ENCODE peak calls at places on chromosomes 16 and 17, in seven cellular contexts. One of them, this sample, is unnamed.

GRCh38 chr17:78935419-78936323 is 10.5 kb upstream of the TIMP2 start:
- DNase-seq in esophagus squamous epithelium: no peak
- DNase-seq in stimulated activated CD4-positive, alpha-beta T cell treated with anti-CD3 and anti-CD28 coated beads, Interleukin-4, amount 100 ng/mL, for 24 hours: no peak
- DNase-seq in AG09309: peak
- DNase-seq in SJSA1: peak
- DNase-seq in GM03348: peak
- DNase-seq in NCI-H524 treated with DMSO at 0.1 percent for 48 hours: peak
- DNase-seq in this sample: peak

GRCh38 chr17:2700491-2701141 is 10.9 kb downstream of the CLUH start:
- DNase-seq in esophagus squamous epithelium: no peak
- DNase-seq in stimulated activated CD4-positive, alpha-beta T cell treated with anti-CD3 and anti-CD28 coated beads, Interleukin-4, amount 100 ng/mL, for 24 hours: no peak
- DNase-seq in AG09309: no peak
- DNase-seq in SJSA1: no peak
- DNase-seq in GM03348: no peak
- DNase-seq in NCI-H524 treated with DMSO at 0.1 percent for 48 hours: no peak
- DNase-seq in this sample: no peak

GRCh38 chr17:3755335-3756030 is 31.8 kb downstream of the HASPIN start:
- DNase-seq in esophagus squamous epithelium: no peak
- DNase-seq in stimulated activated CD4-positive, alpha-beta T cell treated with anti-CD3 and anti-CD28 coated beads, Interleukin-4, amount 100 ng/mL, for 24 hours: no peak
- DNase-seq in AG09309: no peak
- DNase-seq in SJSA1: no peak
- DNase-seq in GM03348: no peak
- DNase-seq in NCI-H524 treated with DMSO at 0.1 percent for 48 hours: no peak
- DNase-seq in this sample: no peak

GRCh38 chr16:1150511-1150982 is 2.4 kb upstream of the CACNA1H start:
- DNase-seq in esophagus squamous epithelium: no peak
- DNase-seq in stimulated activated CD4-positive, alpha-beta T cell treated with anti-CD3 and anti-CD28 coated beads, Interleukin-4, amount 100 ng/mL, for 24 hours: peak
- DNase-seq in AG09309: no peak
- DNase-seq in SJSA1: no peak
- DNase-seq in GM03348: peak
- DNase-seq in NCI-H524 treated with DMSO at 0.1 percent for 48 hours: no peak
- DNase-seq in this sample: no peak

GRCh38 chr17:10149573-10150399 is 48.6 kb downstream of the GAS7 start:
- DNase-seq in esophagus squamous epithelium: no peak
- DNase-seq in stimulated activated CD4-positive, alpha-beta T cell treated with anti-CD3 and anti-CD28 coated beads, Interleukin-4, amount 100 ng/mL, for 24 hours: no peak
- DNase-seq in AG09309: no peak
- DNase-seq in SJSA1: no peak
- DNase-seq in GM03348: peak
- DNase-seq in NCI-H524 treated with DMSO at 0.1 percent for 48 hours: no peak
- DNase-seq in this sample: peak

GRCh38 chr16:26317885-26318284 is 626.1 kb downstream of the HS3ST4 start:
- DNase-seq in esophagus squamous epithelium: no peak
- DNase-seq in stimulated activated CD4-positive, alpha-beta T cell treated with anti-CD3 and anti-CD28 coated beads, Interleukin-4, amount 100 ng/mL, for 24 hours: no peak
- DNase-seq in AG09309: no peak
- DNase-seq in SJSA1: no peak
- DNase-seq in GM03348: no peak
- DNase-seq in NCI-H524 treated with DMSO at 0.1 percent for 48 hours: no peak
- DNase-seq in this sample: no peak

GRCh38 chr16:50523710-50524109 is 24.5 kb upstream of the NKD1 start:
- DNase-seq in esophagus squamous epithelium: no peak
- DNase-seq in stimulated activated CD4-positive, alpha-beta T cell treated with anti-CD3 and anti-CD28 coated beads, Interleukin-4, amount 100 ng/mL, for 24 hours: no peak
- DNase-seq in AG09309: no peak
- DNase-seq in SJSA1: peak
- DNase-seq in GM03348: no peak
- DNase-seq in NCI-H524 treated with DMSO at 0.1 percent for 48 hours: no peak
- DNase-seq in this sample: no peak

GRCh38 chr17:6752068-6752909 is 3.6 kb upstream of the XAF1 start:
- DNase-seq in esophagus squamous epithelium: no peak
- DNase-seq in stimulated activated CD4-positive, alpha-beta T cell treated with anti-CD3 and anti-CD28 coated beads, Interleukin-4, amount 100 ng/mL, for 24 hours: no peak
- DNase-seq in AG09309: peak
- DNase-seq in SJSA1: peak
- DNase-seq in GM03348: peak
- DNase-seq in NCI-H524 treated with DMSO at 0.1 percent for 48 hours: no peak
- DNase-seq in this sample: peak

GRCh38 chr16:51067352-51067751 is 83.7 kb downstream of the SALL1 start:
- DNase-seq in esophagus squamous epithelium: no peak
- DNase-seq in stimulated activated CD4-positive, alpha-beta T cell treated with anti-CD3 and anti-CD28 coated beads, Interleukin-4, amount 100 ng/mL, for 24 hours: no peak
- DNase-seq in AG09309: no peak
- DNase-seq in SJSA1: no peak
- DNase-seq in GM03348: no peak
- DNase-seq in NCI-H524 treated with DMSO at 0.1 percent for 48 hours: no peak
- DNase-seq in this sample: no peak

GRCh38 chr16:87322360-87322759 is 5.2 kb upstream of the C16orf95 start:
- DNase-seq in esophagus squamous epithelium: no peak
- DNase-seq in stimulated activated CD4-positive, alpha-beta T cell treated with anti-CD3 and anti-CD28 coated beads, Interleukin-4, amount 100 ng/mL, for 24 hours: no peak
- DNase-seq in AG09309: no peak
- DNase-seq in SJSA1: no peak
- DNase-seq in GM03348: no peak
- DNase-seq in NCI-H524 treated with DMSO at 0.1 percent for 48 hours: no peak
- DNase-seq in this sample: no peak

GRCh38 chr17:14859521-14859920 is 405.6 kb downstream of the PMP22 start:
- DNase-seq in esophagus squamous epithelium: no peak
- DNase-seq in stimulated activated CD4-positive, alpha-beta T cell treated with anti-CD3 and anti-CD28 coated beads, Interleukin-4, amount 100 ng/mL, for 24 hours: no peak
- DNase-seq in AG09309: peak
- DNase-seq in SJSA1: no peak
- DNase-seq in GM03348: no peak
- DNase-seq in NCI-H524 treated with DMSO at 0.1 percent for 48 hours: no peak
- DNase-seq in this sample: no peak

GRCh38 chr16:9518054-9518453 is 426.6 kb downstream of the HAPSTR1 start:
- DNase-seq in esophagus squamous epithelium: no peak
- DNase-seq in stimulated activated CD4-positive, alpha-beta T cell treated with anti-CD3 and anti-CD28 coated beads, Interleukin-4, amount 100 ng/mL, for 24 hours: no peak
- DNase-seq in AG09309: no peak
- DNase-seq in SJSA1: no peak
- DNase-seq in GM03348: no peak
- DNase-seq in NCI-H524 treated with DMSO at 0.1 percent for 48 hours: no peak
- DNase-seq in this sample: no peak

GRCh38 chr17:979211-979538 is 401 bp downstream of the NXN start:
- DNase-seq in esophagus squamous epithelium: no peak
- DNase-seq in stimulated activated CD4-positive, alpha-beta T cell treated with anti-CD3 and anti-CD28 coated beads, Interleukin-4, amount 100 ng/mL, for 24 hours: no peak
- DNase-seq in AG09309: no peak
- DNase-seq in SJSA1: no peak
- DNase-seq in GM03348: peak
- DNase-seq in NCI-H524 treated with DMSO at 0.1 percent for 48 hours: no peak
- DNase-seq in this sample: no peak

GRCh38 chr16:85227924-85228462 is 115.7 kb upstream of the CIBAR2 start:
- DNase-seq in esophagus squamous epithelium: no peak
- DNase-seq in stimulated activated CD4-positive, alpha-beta T cell treated with anti-CD3 and anti-CD28 coated beads, Interleukin-4, amount 100 ng/mL, for 24 hours: no peak
- DNase-seq in AG09309: no peak
- DNase-seq in SJSA1: peak
- DNase-seq in GM03348: peak
- DNase-seq in NCI-H524 treated with DMSO at 0.1 percent for 48 hours: no peak
- DNase-seq in this sample: no peak

GRCh38 chr17:31339906-31340661 is 18.7 kb upstream of the EVI2A start:
- DNase-seq in esophagus squamous epithelium: no peak
- DNase-seq in stimulated activated CD4-positive, alpha-beta T cell treated with anti-CD3 and anti-CD28 coated beads, Interleukin-4, amount 100 ng/mL, for 24 hours: no peak
- DNase-seq in AG09309: peak
- DNase-seq in SJSA1: no peak
- DNase-seq in GM03348: peak
- DNase-seq in NCI-H524 treated with DMSO at 0.1 percent for 48 hours: no peak
- DNase-seq in this sample: no peak

GRCh38 chr16:68790130-68790761 is 53.1 kb upstream of the TANGO6 start:
- DNase-seq in esophagus squamous epithelium: no peak
- DNase-seq in stimulated activated CD4-positive, alpha-beta T cell treated with anti-CD3 and anti-CD28 coated beads, Interleukin-4, amount 100 ng/mL, for 24 hours: no peak
- DNase-seq in AG09309: peak
- DNase-seq in SJSA1: peak
- DNase-seq in GM03348: peak
- DNase-seq in NCI-H524 treated with DMSO at 0.1 percent for 48 hours: no peak
- DNase-seq in this sample: peak

GRCh38 chr17:81641825-81642489 is 5.0 kb downstream of the TSPAN10 start:
- DNase-seq in esophagus squamous epithelium: no peak
- DNase-seq in stimulated activated CD4-positive, alpha-beta T cell treated with anti-CD3 and anti-CD28 coated beads, Interleukin-4, amount 100 ng/mL, for 24 hours: no peak
- DNase-seq in AG09309: peak
- DNase-seq in SJSA1: peak
- DNase-seq in GM03348: peak
- DNase-seq in NCI-H524 treated with DMSO at 0.1 percent for 48 hours: no peak
- DNase-seq in this sample: no peak

GRCh38 chr17:19728114-19728495 is 11.7 kb upstream of the SLC47A2 start:
- DNase-seq in esophagus squamous epithelium: no peak
- DNase-seq in stimulated activated CD4-positive, alpha-beta T cell treated with anti-CD3 and anti-CD28 coated beads, Interleukin-4, amount 100 ng/mL, for 24 hours: no peak
- DNase-seq in AG09309: peak
- DNase-seq in SJSA1: peak
- DNase-seq in GM03348: peak
- DNase-seq in NCI-H524 treated with DMSO at 0.1 percent for 48 hours: peak
- DNase-seq in this sample: peak

GRCh38 chr17:72342582-72343527 is 222.0 kb downstream of the SOX9 start:
- DNase-seq in esophagus squamous epithelium: no peak
- DNase-seq in stimulated activated CD4-positive, alpha-beta T cell treated with anti-CD3 and anti-CD28 coated beads, Interleukin-4, amount 100 ng/mL, for 24 hours: no peak
- DNase-seq in AG09309: no peak
- DNase-seq in SJSA1: no peak
- DNase-seq in GM03348: no peak
- DNase-seq in NCI-H524 treated with DMSO at 0.1 percent for 48 hours: no peak
- DNase-seq in this sample: no peak

GRCh38 chr17:67608691-67609090 is 109.0 kb upstream of the NOL11 start:
- DNase-seq in esophagus squamous epithelium: no peak
- DNase-seq in stimulated activated CD4-positive, alpha-beta T cell treated with anti-CD3 and anti-CD28 coated beads, Interleukin-4, amount 100 ng/mL, for 24 hours: no peak
- DNase-seq in AG09309: peak
- DNase-seq in SJSA1: no peak
- DNase-seq in GM03348: peak
- DNase-seq in NCI-H524 treated with DMSO at 0.1 percent for 48 hours: no peak
- DNase-seq in this sample: no peak

GRCh38 chr16:709651-710499 is 4.3 kb upstream of the FBXL16 start:
- DNase-seq in esophagus squamous epithelium: no peak
- DNase-seq in stimulated activated CD4-positive, alpha-beta T cell treated with anti-CD3 and anti-CD28 coated beads, Interleukin-4, amount 100 ng/mL, for 24 hours: no peak
- DNase-seq in AG09309: no peak
- DNase-seq in SJSA1: peak
- DNase-seq in GM03348: peak
- DNase-seq in NCI-H524 treated with DMSO at 0.1 percent for 48 hours: peak
- DNase-seq in this sample: no peak

GRCh38 chr17:79991140-79991923 is 44.3 kb downstream of the TBC1D16 start:
- DNase-seq in esophagus squamous epithelium: no peak
- DNase-seq in stimulated activated CD4-positive, alpha-beta T cell treated with anti-CD3 and anti-CD28 coated beads, Interleukin-4, amount 100 ng/mL, for 24 hours: peak
- DNase-seq in AG09309: peak
- DNase-seq in SJSA1: peak
- DNase-seq in GM03348: peak
- DNase-seq in NCI-H524 treated with DMSO at 0.1 percent for 48 hours: peak
- DNase-seq in this sample: peak

GRCh38 chr17:32627233-32628008 is 140.6 kb downstream of the CDK5R1 start:
- DNase-seq in esophagus squamous epithelium: no peak
- DNase-seq in stimulated activated CD4-positive, alpha-beta T cell treated with anti-CD3 and anti-CD28 coated beads, Interleukin-4, amount 100 ng/mL, for 24 hours: no peak
- DNase-seq in AG09309: no peak
- DNase-seq in SJSA1: no peak
- DNase-seq in GM03348: no peak
- DNase-seq in NCI-H524 treated with DMSO at 0.1 percent for 48 hours: peak
- DNase-seq in this sample: no peak

This sample was measured in smooth muscle cell of the brain vasculature.